ENCODE peak calls at places on chromosomes 11 and 22, in ten cellular contexts. L, K, Q, F, P, T, V, B, S and H are unnamed samples.

GRCh38 chr11:128624269-128625170 is 37.2 kb upstream of the ETS1 start:
- DNase-seq in L (no peak), K (no peak), Q (no peak), F (no peak), P (peak), T (no peak), V (no peak), B (no peak), S (no peak), H (no peak)

GRCh38 chr22:19565921-19566598 is 41.9 kb upstream of the CLDN5 start:
- DNase-seq in L (peak), K (no peak), Q (no peak), F (no peak), P (no peak), T (no peak), V (no peak), B (no peak), S (no peak), H (peak)

GRCh38 chr11:129728571-129728970 is 87.1 kb upstream of the TMEM45B start:
- DNase-seq in L (no peak), K (no peak), Q (no peak), F (no peak), P (no peak), T (no peak), V (no peak), B (no peak), S (no peak), H (peak)

GRCh38 chr22:41284465-41284864 is 1.5 kb downstream of the RANGAP1 start:
- DNase-seq in L (no peak), K (no peak), Q (no peak), F (no peak), P (no peak), T (no peak), V (no peak), B (no peak), S (no peak), H (peak)

GRCh38 chr11:68040121-68040956 is 1.5 kb downstream of the TCIRG1 start:
- DNase-seq in L (peak), K (no peak), Q (peak), F (peak), P (no peak), T (peak), V (peak), B (peak), S (peak), H (peak)

GRCh38 chr11:126263489-126263888 is 5.2 kb downstream of the SRPRA start:
- DNase-seq in L (no peak), K (no peak), Q (no peak), F (no peak), P (no peak), T (no peak), V (no peak), B (no peak), S (no peak), H (no peak)

GRCh38 chr11:8757533-8757932 is 74.9 kb downstream of the RPL27A start:
- DNase-seq in L (no peak), K (no peak), Q (no peak), F (no peak), P (no peak), T (no peak), V (no peak), B (no peak), S (no peak), H (no peak)

GRCh38 chr22:30806391-30806861 is 111.8 kb downstream of the OSBP2 start:
- DNase-seq in L (peak), K (no peak), Q (peak), F (peak), P (no peak), T (peak), V (no peak), B (peak), S (no peak), H (peak)

GRCh38 chr11:68016904-68017817 is 7.0 kb downstream of the ALDH3B1 start:
- DNase-seq in L (no peak), K (no peak), Q (no peak), F (no peak), P (no peak), T (peak), V (no peak), B (no peak), S (no peak), H (no peak)

GRCh38 chr22:24291538-24292201 is 21.0 kb downstream of the SPECC1L start:
- DNase-seq in L (no peak), K (no peak), Q (no peak), F (no peak), P (no peak), T (no peak), V (no peak), B (no peak), S (no peak), H (no peak)

GRCh38 chr22:20427104-20427944 is 10.3 kb downstream of the SCARF2 start:
- DNase-seq in L (no peak), K (no peak), Q (no peak), F (no peak), P (no peak), T (no peak), V (no peak), B (no peak), S (no peak), H (no peak)

GRCh38 chr11:112795896-112796686 is 165.1 kb upstream of the NCAM1 start:
- DNase-seq in L (no peak), K (no peak), Q (peak), F (no peak), P (no peak), T (no peak), V (no peak), B (no peak), S (no peak), H (no peak)

GRCh38 chr11:106280041-106280440 is 202.6 kb downstream of the AASDHPPT start:
- DNase-seq in L (no peak), K (no peak), Q (no peak), F (no peak), P (no peak), T (no peak), V (no peak), B (no peak), S (no peak), H (no peak)

GRCh38 chr11:106276126-106276525 is 198.7 kb downstream of the AASDHPPT start:
- DNase-seq in L (peak), K (no peak), Q (no peak), F (peak), P (no peak), T (no peak), V (no peak), B (peak), S (no peak), H (peak)

GRCh38 chr11:106275151-106275550 is 197.7 kb downstream of the AASDHPPT start:
- DNase-seq in L (no peak), K (no peak), Q (no peak), F (peak), P (no peak), T (peak), V (no peak), B (no peak), S (no peak), H (no peak)

GRCh38 chr11:106278391-106278790 is 200.9 kb downstream of the AASDHPPT start:
- DNase-seq in L (peak), K (no peak), Q (no peak), F (peak), P (no peak), T (peak), V (no peak), B (peak), S (no peak), H (no peak)

DNA sequence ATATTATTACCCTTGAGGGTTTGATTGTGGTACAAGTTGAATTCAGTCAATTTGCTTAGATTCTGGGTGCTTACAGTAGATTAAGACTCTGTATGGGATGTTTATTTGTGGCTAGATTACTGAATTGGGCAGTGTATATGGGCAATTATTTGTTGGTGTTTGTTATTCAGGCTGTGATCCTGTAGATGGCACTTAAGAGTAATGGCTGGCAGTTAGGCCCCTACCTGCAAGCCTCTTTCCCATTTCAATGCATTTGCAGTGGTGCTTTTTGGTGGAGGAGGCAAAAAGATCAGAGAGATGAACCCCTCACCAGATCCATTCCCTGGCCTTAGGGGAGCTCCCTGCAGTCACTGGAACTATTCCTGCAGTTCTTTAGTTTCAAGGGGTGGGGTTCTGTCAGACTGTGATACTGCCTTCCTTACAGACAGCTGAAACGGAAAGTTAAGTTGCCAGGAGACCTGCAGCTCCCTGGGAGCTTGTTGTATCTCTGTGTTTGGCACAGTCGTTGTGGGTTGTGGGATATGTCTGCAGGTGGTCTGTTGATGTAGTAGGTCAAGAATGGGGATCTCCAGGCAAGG is 199.5 kb downstream of the AASDHPPT start:
- DNase-seq in L (peak), K (no peak), Q (no peak), F (peak), P (no peak), T (peak), V (no peak), B (peak), S (no peak), H (peak)
- TF ChIP-seq CTCF in L (peak), K (peak), Q (no peak), F (peak), P (no peak), T (peak), V (no peak), B (peak), S (no peak), H (peak)

DNA sequence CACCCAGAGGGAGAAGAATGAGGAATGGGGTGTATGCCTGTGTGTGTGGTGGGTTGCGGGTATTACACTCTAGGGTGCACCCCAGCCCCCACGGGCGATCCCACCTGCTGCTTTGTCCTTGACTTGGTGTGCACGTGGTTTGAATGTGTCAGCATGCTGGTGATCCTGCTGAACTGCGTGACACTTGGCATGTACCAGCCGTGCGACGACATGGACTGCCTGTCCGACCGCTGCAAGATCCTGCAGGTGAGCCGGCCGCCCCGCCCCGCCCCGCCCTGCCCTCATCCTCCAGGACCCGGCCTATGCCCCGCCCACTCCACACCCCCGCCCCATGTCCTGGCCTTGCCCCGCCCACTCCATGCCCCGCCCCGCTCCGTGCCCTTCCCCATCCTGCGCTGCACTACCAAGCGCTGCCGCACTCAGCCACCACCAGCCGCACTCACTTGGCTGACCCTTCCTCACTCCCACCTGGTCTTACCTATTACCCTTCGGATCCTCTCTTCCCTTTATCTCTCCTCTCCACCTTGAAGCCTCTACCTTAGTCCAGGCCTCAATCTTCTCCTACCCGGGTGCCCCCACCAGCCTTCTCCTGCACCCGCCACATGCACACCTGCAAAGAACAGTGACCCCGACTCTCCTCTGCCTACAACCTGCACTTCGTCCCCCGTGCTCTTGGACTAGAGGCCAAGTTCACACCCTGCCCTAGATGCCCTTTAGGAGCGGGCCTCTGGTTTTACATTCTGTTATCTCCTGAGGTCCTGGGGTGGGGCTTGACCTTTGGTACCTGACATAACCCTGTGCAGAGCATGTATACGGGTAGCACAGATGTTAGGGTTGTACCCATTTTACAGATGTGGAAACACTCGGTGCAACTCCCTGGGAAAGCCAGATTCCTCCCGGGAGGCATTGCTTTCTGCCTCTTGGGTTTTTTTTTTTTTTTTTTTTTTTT is 27.7 kb downstream of the CACNA1I start:
- DNase-seq in L (no peak), K (peak), Q (peak), F (no peak), P (peak), T (no peak), V (peak), B (no peak), S (no peak), H (peak)
- TF ChIP-seq CTCF in L (no peak), K (peak), Q (no peak), F (no peak), P (no peak), T (peak), V (no peak), B (no peak), S (no peak), H (peak)

GRCh38 chr22:29030618-29031235 is 30.9 kb downstream of the C22orf31 start:
- DNase-seq in L (peak), K (peak), Q (peak), F (peak), P (no peak), T (peak), V (peak), B (peak), S (peak), H (peak)

GRCh38 chr22:29028468-29028867 is 33.2 kb downstream of the C22orf31 start:
- DNase-seq in L (peak), K (no peak), Q (no peak), F (no peak), P (no peak), T (no peak), V (no peak), B (no peak), S (no peak), H (no peak)

GRCh38 chr22:29031236-29031982 is 30.2 kb downstream of the C22orf31 start:
- DNase-seq in L (peak), K (no peak), Q (peak), F (peak), P (no peak), T (peak), V (peak), B (peak), S (peak), H (peak)

GRCh38 chr22:29029202-29030000 is 32.2 kb downstream of the C22orf31 start:
- DNase-seq in L (no peak), K (no peak), Q (no peak), F (no peak), P (no peak), T (no peak), V (no peak), B (no peak), S (no peak), H (no peak)

GRCh38 chr22:29030016-29030617 is 31.5 kb downstream of the C22orf31 start:
- DNase-seq in L (peak), K (no peak), Q (no peak), F (peak), P (no peak), T (peak), V (no peak), B (peak), S (peak), H (peak)
- TF ChIP-seq CTCF in L (no peak), K (no peak), Q (no peak), F (no peak), P (no peak), T (no peak), V (no peak), B (no peak), S (peak), H (peak)

GRCh38 chr11:119373059-119373875 is 8.2 kb downstream of the USP2 start:
- DNase-seq in L (no peak), K (no peak), Q (no peak), F (no peak), P (no peak), T (no peak), V (no peak), B (no peak), S (no peak), H (no peak)

GRCh38 chr11:119370486-119371046 is 10.9 kb downstream of the USP2 start:
- DNase-seq in L (peak), K (no peak), Q (peak), F (no peak), P (no peak), T (no peak), V (peak), B (no peak), S (peak), H (no peak)

GRCh38 chr11:119372260-119373058 is 9.0 kb downstream of the USP2 start:
- DNase-seq in L (no peak), K (no peak), Q (no peak), F (no peak), P (no peak), T (no peak), V (no peak), B (no peak), S (no peak), H (no peak)

GRCh38 chr11:119371067-119371601 is 10.4 kb downstream of the USP2 start:
- DNase-seq in L (no peak), K (no peak), Q (no peak), F (no peak), P (no peak), T (no peak), V (no peak), B (no peak), S (no peak), H (no peak)

DNA sequence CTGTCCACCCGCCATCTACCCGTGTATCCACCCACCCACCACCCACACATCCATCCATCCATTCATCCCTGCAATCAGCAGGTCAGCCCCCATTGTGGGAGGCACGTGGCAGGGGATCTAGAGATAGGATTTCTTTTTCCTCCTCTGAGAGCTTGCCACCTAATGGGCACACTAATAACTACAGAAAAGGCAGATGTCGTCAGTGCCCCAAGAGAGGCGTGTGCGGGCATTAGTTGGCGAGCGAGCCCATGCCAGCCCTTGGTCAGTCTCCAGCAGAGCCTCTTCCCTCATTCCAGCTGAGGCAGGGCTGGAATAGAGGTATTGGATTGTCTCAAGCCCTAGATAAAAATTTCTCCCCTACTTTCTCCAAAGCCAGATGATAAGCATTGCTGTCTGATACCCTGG is 9.7 kb downstream of the USP2 start:
- DNase-seq in L (no peak), K (no peak), Q (no peak), F (no peak), P (no peak), T (no peak), V (no peak), B (no peak), S (peak), H (peak)
- TF ChIP-seq CTCF in L (peak), K (no peak), Q (peak), F (peak), P (no peak), T (no peak), V (peak), B (no peak), S (peak), H (peak)

GRCh38 chr11:17989306-17989705 is 23.5 kb downstream of the SERGEF start:
- DNase-seq in L (no peak), K (no peak), Q (no peak), F (no peak), P (no peak), T (no peak), V (no peak), B (no peak), S (no peak), H (no peak)

GRCh38 chr11:17988465-17988864 is 24.4 kb downstream of the SERGEF start:
- DNase-seq in L (no peak), K (no peak), Q (no peak), F (no peak), P (no peak), T (no peak), V (no peak), B (no peak), S (no peak), H (no peak)

GRCh38 chr11:17992916-17993315 is 19.9 kb downstream of the SERGEF start:
- DNase-seq in L (no peak), K (no peak), Q (no peak), F (no peak), P (no peak), T (no peak), V (no peak), B (no peak), S (no peak), H (peak)

GRCh38 chr11:17987826-17988225 is 25.0 kb downstream of the SERGEF start:
- DNase-seq in L (no peak), K (no peak), Q (no peak), F (no peak), P (no peak), T (no peak), V (no peak), B (no peak), S (no peak), H (no peak)

GRCh38 chr11:17991799-17992433 is 20.9 kb downstream of the SERGEF start:
- DNase-seq in L (peak), K (no peak), Q (peak), F (peak), P (no peak), T (peak), V (no peak), B (peak), S (peak), H (peak)
- TF ChIP-seq CTCF in L (peak), K (peak), Q (peak), F (peak), P (peak), T (peak), V (peak), B (peak), S (peak), H (peak)

DNA sequence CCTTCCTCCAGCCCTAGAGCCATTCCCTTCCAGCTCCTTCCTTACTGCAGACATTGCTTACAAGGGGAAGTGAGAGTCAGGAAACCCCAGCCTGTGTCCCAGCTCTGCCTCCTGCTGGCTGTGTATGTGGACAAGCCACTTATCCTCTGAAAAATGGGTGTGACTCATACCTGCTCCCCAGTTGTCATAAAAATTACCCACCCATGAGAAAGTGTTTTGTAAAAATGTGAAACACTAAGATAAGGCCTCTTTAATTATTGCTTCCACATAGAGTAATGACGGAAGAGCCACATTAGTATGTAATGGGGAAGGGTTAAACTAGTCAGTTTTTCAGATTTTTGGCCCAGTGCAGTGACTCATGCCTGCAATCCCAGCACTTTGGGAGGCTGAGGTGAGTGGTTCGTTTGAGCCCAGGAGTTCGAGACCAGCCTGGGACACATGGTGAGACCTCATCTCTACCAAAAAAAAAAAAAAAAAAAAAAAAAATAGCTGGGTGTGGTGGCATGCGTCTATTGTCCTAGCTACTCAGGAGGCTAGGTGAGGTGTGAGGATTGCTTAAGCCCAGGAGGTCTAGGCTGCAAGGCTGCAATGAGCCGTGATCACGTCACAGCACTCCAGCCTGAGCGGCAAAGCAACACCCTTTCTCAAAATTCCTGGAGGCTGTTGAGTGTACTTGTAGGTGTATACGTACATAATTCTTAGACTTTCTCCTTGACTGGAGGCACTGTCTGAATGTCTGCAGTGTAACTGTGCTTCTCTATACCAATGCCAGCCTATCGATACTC is 84.9 kb downstream of the CTTN start:
- DNase-seq in L (peak), K (no peak), Q (no peak), F (peak), P (no peak), T (peak), V (peak), B (peak), S (peak), H (peak)
- TF ChIP-seq CTCF in L (peak), K (peak), Q (peak), F (peak), P (no peak), T (peak), V (peak), B (peak), S (peak), H (peak)